ENCODE peak calls at places on chromosomes 2 and 18, in eight cellular contexts. One of them, this sample, is unnamed.

GRCh38 chr2:196433116-196433515 is 206.4 kb upstream of the CCDC150 start:
- DNase-seq in NCI-H1092 treated with DMSO at 0.1 percent for 48 hours: no peak
- DNase-seq in NAMALWA: no peak
- DNase-seq in stimulated activated CD4-positive, alpha-beta T cell treated with anti-CD3 and anti-CD28 coated beads, TNF-alpha, amount 100 ng/mL, for 4 hours: no peak
- DNase-seq in esophagus squamous epithelium: no peak
- DNase-seq in H9: no peak
- DNase-seq in H54: no peak
- DNase-seq in neuronal stem cell: no peak
- DNase-seq in this sample: no peak

GRCh38 chr18:25726278-25726677 is 364.1 kb downstream of the SS18 start:
- DNase-seq in NCI-H1092 treated with DMSO at 0.1 percent for 48 hours: no peak
- DNase-seq in NAMALWA: no peak
- DNase-seq in stimulated activated CD4-positive, alpha-beta T cell treated with anti-CD3 and anti-CD28 coated beads, TNF-alpha, amount 100 ng/mL, for 4 hours: no peak
- DNase-seq in esophagus squamous epithelium: no peak
- DNase-seq in H9: no peak
- DNase-seq in H54: no peak
- DNase-seq in neuronal stem cell: no peak
- DNase-seq in this sample: no peak

GRCh38 chr2:14292964-14293363 is 339.6 kb upstream of the LRATD1 start:
- DNase-seq in NCI-H1092 treated with DMSO at 0.1 percent for 48 hours: no peak
- DNase-seq in NAMALWA: no peak
- DNase-seq in stimulated activated CD4-positive, alpha-beta T cell treated with anti-CD3 and anti-CD28 coated beads, TNF-alpha, amount 100 ng/mL, for 4 hours: no peak
- DNase-seq in esophagus squamous epithelium: no peak
- DNase-seq in H9: no peak
- DNase-seq in H54: no peak
- DNase-seq in neuronal stem cell: no peak
- DNase-seq in this sample: no peak

GRCh38 chr18:79405019-79405780 is 9.5 kb downstream of the NFATC1 start:
- DNase-seq in NCI-H1092 treated with DMSO at 0.1 percent for 48 hours: no peak
- DNase-seq in NAMALWA: no peak
- DNase-seq in stimulated activated CD4-positive, alpha-beta T cell treated with anti-CD3 and anti-CD28 coated beads, TNF-alpha, amount 100 ng/mL, for 4 hours: no peak
- DNase-seq in esophagus squamous epithelium: no peak
- DNase-seq in H9: no peak
- DNase-seq in H54: no peak
- DNase-seq in neuronal stem cell: no peak
- DNase-seq in this sample: no peak

GRCh38 chr2:233668605-233669260 is 3.0 kb upstream of the UGT1A9 start:
- DNase-seq in NCI-H1092 treated with DMSO at 0.1 percent for 48 hours: no peak
- DNase-seq in NAMALWA: no peak
- DNase-seq in stimulated activated CD4-positive, alpha-beta T cell treated with anti-CD3 and anti-CD28 coated beads, TNF-alpha, amount 100 ng/mL, for 4 hours: no peak
- DNase-seq in esophagus squamous epithelium: no peak
- DNase-seq in H9: no peak
- DNase-seq in H54: no peak
- DNase-seq in neuronal stem cell: no peak
- DNase-seq in this sample: no peak

GRCh38 chr2:171882095-171882769 is 11.8 kb downstream of the SLC25A12 start:
- DNase-seq in NCI-H1092 treated with DMSO at 0.1 percent for 48 hours: no peak
- DNase-seq in NAMALWA: no peak
- DNase-seq in stimulated activated CD4-positive, alpha-beta T cell treated with anti-CD3 and anti-CD28 coated beads, TNF-alpha, amount 100 ng/mL, for 4 hours: no peak
- DNase-seq in esophagus squamous epithelium: no peak
- DNase-seq in H9: no peak
- DNase-seq in H54: no peak
- DNase-seq in neuronal stem cell: no peak
- DNase-seq in this sample: no peak

GRCh38 chr2:86046985-86047384 is 58.7 kb downstream of the POLR1A start:
- DNase-seq in NCI-H1092 treated with DMSO at 0.1 percent for 48 hours: no peak
- DNase-seq in NAMALWA: no peak
- DNase-seq in stimulated activated CD4-positive, alpha-beta T cell treated with anti-CD3 and anti-CD28 coated beads, TNF-alpha, amount 100 ng/mL, for 4 hours: no peak
- DNase-seq in esophagus squamous epithelium: no peak
- DNase-seq in H9: no peak
- DNase-seq in H54: no peak
- DNase-seq in neuronal stem cell: no peak
- DNase-seq in this sample: no peak

GRCh38 chr2:12803616-12804015 is 86.9 kb downstream of the TRIB2 start:
- DNase-seq in NCI-H1092 treated with DMSO at 0.1 percent for 48 hours: no peak
- DNase-seq in NAMALWA: no peak
- DNase-seq in stimulated activated CD4-positive, alpha-beta T cell treated with anti-CD3 and anti-CD28 coated beads, TNF-alpha, amount 100 ng/mL, for 4 hours: no peak
- DNase-seq in esophagus squamous epithelium: no peak
- DNase-seq in H9: no peak
- DNase-seq in H54: no peak
- DNase-seq in neuronal stem cell: no peak
- DNase-seq in this sample: no peak

GRCh38 chr2:54610700-54611099 is 112.8 kb upstream of the EML6 start:
- DNase-seq in NCI-H1092 treated with DMSO at 0.1 percent for 48 hours: no peak
- DNase-seq in NAMALWA: no peak
- DNase-seq in stimulated activated CD4-positive, alpha-beta T cell treated with anti-CD3 and anti-CD28 coated beads, TNF-alpha, amount 100 ng/mL, for 4 hours: no peak
- DNase-seq in esophagus squamous epithelium: no peak
- DNase-seq in H9: no peak
- DNase-seq in H54: no peak
- DNase-seq in neuronal stem cell: no peak
- DNase-seq in this sample: no peak

GRCh38 chr2:118604346-118604745 is 243.1 kb downstream of the EN1 start:
- DNase-seq in NCI-H1092 treated with DMSO at 0.1 percent for 48 hours: no peak
- DNase-seq in NAMALWA: no peak
- DNase-seq in stimulated activated CD4-positive, alpha-beta T cell treated with anti-CD3 and anti-CD28 coated beads, TNF-alpha, amount 100 ng/mL, for 4 hours: no peak
- DNase-seq in esophagus squamous epithelium: no peak
- DNase-seq in H9: no peak
- DNase-seq in H54: no peak
- DNase-seq in neuronal stem cell: no peak
- DNase-seq in this sample: no peak

GRCh38 chr2:70828914-70829824 is 6.4 kb downstream of the CD207 start:
- DNase-seq in NCI-H1092 treated with DMSO at 0.1 percent for 48 hours: no peak
- DNase-seq in NAMALWA: no peak
- DNase-seq in stimulated activated CD4-positive, alpha-beta T cell treated with anti-CD3 and anti-CD28 coated beads, TNF-alpha, amount 100 ng/mL, for 4 hours: no peak
- DNase-seq in esophagus squamous epithelium: no peak
- DNase-seq in H9: no peak
- DNase-seq in H54: peak; percentile 38
- DNase-seq in neuronal stem cell: no peak
- DNase-seq in this sample: no peak

GRCh38 chr2:37779611-37780010 is 108.2 kb upstream of the CDC42EP3 start:
- DNase-seq in NCI-H1092 treated with DMSO at 0.1 percent for 48 hours: no peak
- DNase-seq in NAMALWA: no peak
- DNase-seq in stimulated activated CD4-positive, alpha-beta T cell treated with anti-CD3 and anti-CD28 coated beads, TNF-alpha, amount 100 ng/mL, for 4 hours: no peak
- DNase-seq in esophagus squamous epithelium: no peak
- DNase-seq in H9: no peak
- DNase-seq in H54: no peak
- DNase-seq in neuronal stem cell: no peak
- DNase-seq in this sample: no peak

GRCh38 chr2:237505188-237505939 is 18.3 kb downstream of the MLPH start:
- DNase-seq in NCI-H1092 treated with DMSO at 0.1 percent for 48 hours: no peak
- DNase-seq in NAMALWA: no peak
- DNase-seq in stimulated activated CD4-positive, alpha-beta T cell treated with anti-CD3 and anti-CD28 coated beads, TNF-alpha, amount 100 ng/mL, for 4 hours: no peak
- DNase-seq in esophagus squamous epithelium: no peak
- DNase-seq in H9: no peak
- DNase-seq in H54: no peak
- DNase-seq in neuronal stem cell: no peak
- DNase-seq in this sample: no peak

GRCh38 chr18:54734059-54734458 is 94.2 kb upstream of the RAB27B start:
- DNase-seq in NCI-H1092 treated with DMSO at 0.1 percent for 48 hours: no peak
- DNase-seq in NAMALWA: no peak
- DNase-seq in stimulated activated CD4-positive, alpha-beta T cell treated with anti-CD3 and anti-CD28 coated beads, TNF-alpha, amount 100 ng/mL, for 4 hours: no peak
- DNase-seq in esophagus squamous epithelium: no peak
- DNase-seq in H9: no peak
- DNase-seq in H54: peak; percentile 25
- DNase-seq in neuronal stem cell: no peak
- DNase-seq in this sample: no peak

GRCh38 chr2:105431367-105432088 is 32.7 kb upstream of the FHL2 start:
- DNase-seq in NCI-H1092 treated with DMSO at 0.1 percent for 48 hours: peak; percentile 79
- DNase-seq in NAMALWA: no peak
- DNase-seq in stimulated activated CD4-positive, alpha-beta T cell treated with anti-CD3 and anti-CD28 coated beads, TNF-alpha, amount 100 ng/mL, for 4 hours: no peak
- DNase-seq in esophagus squamous epithelium: no peak
- DNase-seq in H9: no peak
- DNase-seq in H54: no peak
- DNase-seq in neuronal stem cell: no peak
- DNase-seq in this sample: no peak

GRCh38 chr2:86048383-86048701 is 57.3 kb downstream of the POLR1A start:
- DNase-seq in NCI-H1092 treated with DMSO at 0.1 percent for 48 hours: no peak
- DNase-seq in NAMALWA: no peak
- DNase-seq in stimulated activated CD4-positive, alpha-beta T cell treated with anti-CD3 and anti-CD28 coated beads, TNF-alpha, amount 100 ng/mL, for 4 hours: no peak
- DNase-seq in esophagus squamous epithelium: no peak
- DNase-seq in H9: peak; percentile 3
- DNase-seq in H54: no peak
- DNase-seq in neuronal stem cell: no peak
- DNase-seq in this sample: no peak

GRCh38 chr18:61352611-61353010 is 19.4 kb downstream of the CDH20 start:
- DNase-seq in NCI-H1092 treated with DMSO at 0.1 percent for 48 hours: no peak
- DNase-seq in NAMALWA: no peak
- DNase-seq in stimulated activated CD4-positive, alpha-beta T cell treated with anti-CD3 and anti-CD28 coated beads, TNF-alpha, amount 100 ng/mL, for 4 hours: no peak
- DNase-seq in esophagus squamous epithelium: no peak
- DNase-seq in H9: no peak
- DNase-seq in H54: no peak
- DNase-seq in neuronal stem cell: no peak
- DNase-seq in this sample: no peak

GRCh38 chr2:220665108-220665471 is 907.0 kb downstream of the EPHA4 start:
- DNase-seq in NCI-H1092 treated with DMSO at 0.1 percent for 48 hours: peak; percentile 74
- DNase-seq in NAMALWA: no peak
- DNase-seq in stimulated activated CD4-positive, alpha-beta T cell treated with anti-CD3 and anti-CD28 coated beads, TNF-alpha, amount 100 ng/mL, for 4 hours: no peak
- DNase-seq in esophagus squamous epithelium: no peak
- DNase-seq in H9: no peak
- DNase-seq in H54: no peak
- DNase-seq in neuronal stem cell: no peak
- DNase-seq in this sample: no peak

GRCh38 chr2:7539077-7539476 is 621.9 kb downstream of the RNF144A start:
- DNase-seq in NCI-H1092 treated with DMSO at 0.1 percent for 48 hours: no peak
- DNase-seq in NAMALWA: no peak
- DNase-seq in stimulated activated CD4-positive, alpha-beta T cell treated with anti-CD3 and anti-CD28 coated beads, TNF-alpha, amount 100 ng/mL, for 4 hours: no peak
- DNase-seq in esophagus squamous epithelium: no peak
- DNase-seq in H9: no peak
- DNase-seq in H54: no peak
- DNase-seq in neuronal stem cell: no peak
- DNase-seq in this sample: no peak

GRCh38 chr2:100993294-100993693 is 8.8 kb upstream of the RPL31 start:
- DNase-seq in NCI-H1092 treated with DMSO at 0.1 percent for 48 hours: no peak
- DNase-seq in NAMALWA: no peak
- DNase-seq in stimulated activated CD4-positive, alpha-beta T cell treated with anti-CD3 and anti-CD28 coated beads, TNF-alpha, amount 100 ng/mL, for 4 hours: no peak
- DNase-seq in esophagus squamous epithelium: no peak
- DNase-seq in H9: no peak
- DNase-seq in H54: no peak
- DNase-seq in neuronal stem cell: no peak
- DNase-seq in this sample: no peak

GRCh38 chr18:24064701-24065100 is 50.1 kb downstream of the TTC39C start:
- DNase-seq in NCI-H1092 treated with DMSO at 0.1 percent for 48 hours: no peak
- DNase-seq in NAMALWA: no peak
- DNase-seq in stimulated activated CD4-positive, alpha-beta T cell treated with anti-CD3 and anti-CD28 coated beads, TNF-alpha, amount 100 ng/mL, for 4 hours: no peak
- DNase-seq in esophagus squamous epithelium: no peak
- DNase-seq in H9: no peak
- DNase-seq in H54: peak; percentile 5
- DNase-seq in neuronal stem cell: no peak
- DNase-seq in this sample: no peak

GRCh38 chr2:173613386-173613785 is 258.7 kb downstream of the CDCA7 start:
- DNase-seq in NCI-H1092 treated with DMSO at 0.1 percent for 48 hours: no peak
- DNase-seq in NAMALWA: no peak
- DNase-seq in stimulated activated CD4-positive, alpha-beta T cell treated with anti-CD3 and anti-CD28 coated beads, TNF-alpha, amount 100 ng/mL, for 4 hours: no peak
- DNase-seq in esophagus squamous epithelium: no peak
- DNase-seq in H9: no peak
- DNase-seq in H54: no peak
- DNase-seq in neuronal stem cell: no peak
- DNase-seq in this sample: no peak

GRCh38 chr2:127041259-127041970 is 65.5 kb downstream of the BIN1 start:
- DNase-seq in NCI-H1092 treated with DMSO at 0.1 percent for 48 hours: no peak
- DNase-seq in NAMALWA: no peak
- DNase-seq in stimulated activated CD4-positive, alpha-beta T cell treated with anti-CD3 and anti-CD28 coated beads, TNF-alpha, amount 100 ng/mL, for 4 hours: no peak
- DNase-seq in esophagus squamous epithelium: no peak
- DNase-seq in H9: no peak
- DNase-seq in H54: no peak
- DNase-seq in neuronal stem cell: no peak
- DNase-seq in this sample: no peak

GRCh38 chr2:106975641-106976040 is 89.7 kb upstream of the ST6GAL2 start:
- DNase-seq in NCI-H1092 treated with DMSO at 0.1 percent for 48 hours: no peak
- DNase-seq in NAMALWA: no peak
- DNase-seq in stimulated activated CD4-positive, alpha-beta T cell treated with anti-CD3 and anti-CD28 coated beads, TNF-alpha, amount 100 ng/mL, for 4 hours: no peak
- DNase-seq in esophagus squamous epithelium: no peak
- DNase-seq in H9: no peak
- DNase-seq in H54: no peak
- DNase-seq in neuronal stem cell: no peak
- DNase-seq in this sample: no peak

GRCh38 chr2:127560201-127560928 is 24.9 kb downstream of the MYO7B start:
- DNase-seq in NCI-H1092 treated with DMSO at 0.1 percent for 48 hours: no peak
- DNase-seq in NAMALWA: no peak
- DNase-seq in stimulated activated CD4-positive, alpha-beta T cell treated with anti-CD3 and anti-CD28 coated beads, TNF-alpha, amount 100 ng/mL, for 4 hours: no peak
- DNase-seq in esophagus squamous epithelium: no peak
- DNase-seq in H9: no peak
- DNase-seq in H54: no peak
- DNase-seq in neuronal stem cell: no peak
- DNase-seq in this sample: no peak

GRCh38 chr18:44342167-44342566 is 338.5 kb upstream of the SETBP1 start:
- DNase-seq in NCI-H1092 treated with DMSO at 0.1 percent for 48 hours: no peak
- DNase-seq in NAMALWA: no peak
- DNase-seq in stimulated activated CD4-positive, alpha-beta T cell treated with anti-CD3 and anti-CD28 coated beads, TNF-alpha, amount 100 ng/mL, for 4 hours: no peak
- DNase-seq in esophagus squamous epithelium: no peak
- DNase-seq in H9: no peak
- DNase-seq in H54: no peak
- DNase-seq in neuronal stem cell: no peak
- DNase-seq in this sample: no peak